ENCODE peak calls at places on chromosomes 2 and 18, in ten cellular contexts. Z, F, D, V, L, Q, W, P, J and A are unnamed samples.

GRCh38 chr18:36186461-36187137 is 698 bp upstream of the MOCOS start:
- DNase-seq in D (peak), V (no peak), F (peak), W (peak), J (peak), Z (no peak), L (no peak), Q (no peak), P (no peak), A (no peak)

GRCh38 chr2:224416656-224417360 is 14.9 kb upstream of the FAM124B start:
- DNase-seq in Z (no peak), P (no peak), W (no peak), V (no peak), F (no peak), J (no peak), L (no peak), Q (no peak), D (no peak), A (no peak)

GRCh38 chr2:175976758-175977157 is 25.3 kb downstream of the LNPK start:
- DNase-seq in F (no peak), V (peak), Z (no peak), L (peak), Q (no peak), J (no peak), P (no peak), D (no peak), W (peak), A (no peak)

GRCh38 chr18:8468911-8469310 is 140.3 kb upstream of the RAB12 start:
- DNase-seq in L (peak), J (no peak), V (peak), D (no peak), W (peak), Q (no peak), F (no peak), P (no peak), Z (no peak), A (no peak)

GRCh38 chr18:33596178-33596854 is 18.3 kb downstream of the ASXL3 start:
- DNase-seq in Q (no peak), P (no peak), L (peak), W (peak), Z (no peak), F (no peak), J (no peak), V (peak), D (no peak), A (no peak)

GRCh38 chr2:48525269-48525943 is 4.5 kb upstream of the STON1 start:
- DNase-seq in V (no peak), Z (no peak), J (no peak), L (no peak), D (no peak), Q (no peak), P (no peak), F (no peak), W (peak), A (no peak)

GRCh38 chr2:6959751-6960150 is 42.5 kb downstream of the RNF144A start:
- DNase-seq in D (no peak), Z (no peak), L (no peak), Q (no peak), J (no peak), P (no peak), F (no peak), V (no peak), W (no peak), A (no peak)

GRCh38 chr18:57627488-57627887 is 5.9 kb upstream of the NARS1 start:
- DNase-seq in Z (no peak), V (peak), J (no peak), Q (no peak), F (no peak), D (no peak), W (no peak), L (peak), P (no peak), A (no peak)

GRCh38 chr2:95024306-95024880 is 1.1 kb upstream of the MAL start:
- DNase-seq in V (no peak), W (no peak), J (no peak), Z (no peak), L (no peak), P (no peak), Q (no peak), F (no peak), D (no peak), A (no peak)

GRCh38 chr2:15705310-15705709 is 113.6 kb downstream of the DDX1 start:
- DNase-seq in F (no peak), P (no peak), L (no peak), J (no peak), D (no peak), Z (no peak), Q (no peak), W (no peak), V (no peak), A (no peak)

GRCh38 chr2:9201185-9201891 is 5.3 kb upstream of the ASAP2 start:
- DNase-seq in W (peak), Z (no peak), Q (no peak), F (no peak), L (peak), V (peak), P (no peak), J (no peak), D (no peak), A (no peak)

GRCh38 chr2:215577356-215577755 is 141.5 kb upstream of the FN1 start:
- DNase-seq in F (no peak), W (peak), V (no peak), Q (no peak), L (no peak), P (no peak), Z (no peak), J (no peak), D (no peak), A (no peak)

GRCh38 chr2:81389203-81389602 is 1084.7 kb upstream of the LRRTM1 start:
- DNase-seq in W (peak), P (no peak), Q (peak), F (no peak), Z (no peak), J (no peak), V (peak), D (no peak), L (no peak), A (no peak)

GRCh38 chr2:179817181-179817841 is 44.1 kb downstream of the ZNF385B start:
- DNase-seq in Z (no peak), D (no peak), L (no peak), W (peak), Q (no peak), J (no peak), F (no peak), P (no peak), V (peak), A (no peak)

GRCh38 chr2:166539340-166540162 is 45.5 kb upstream of the SCN7A start:
- DNase-seq in F (no peak), W (peak), L (peak), P (peak), D (no peak), V (peak), Z (no peak), Q (peak), J (no peak), A (no peak)

GRCh38 chr2:104852161-104852689 is 1.7 kb upstream of the POU3F3 start:
- DNase-seq in W (no peak), F (no peak), P (no peak), D (peak), J (no peak), V (peak), Z (no peak), L (no peak), Q (no peak), A (no peak)

GRCh38 chr2:160298960-160299359 is 98.9 kb upstream of the ITGB6 start:
- DNase-seq in Q (no peak), D (no peak), L (no peak), W (no peak), P (no peak), V (no peak), F (no peak), J (no peak), Z (no peak), A (no peak)

GRCh38 chr2:226802573-226802972 is 3.0 kb upstream of the IRS1 start:
- DNase-seq in F (no peak), Q (peak), P (peak), J (no peak), D (no peak), Z (no peak), L (peak), W (peak), V (peak), A (no peak)

GRCh38 chr2:15177103-15177502 is 384.0 kb downstream of the NBAS start:
- DNase-seq in J (no peak), F (no peak), D (no peak), Z (peak), W (peak), V (peak), L (peak), P (peak), Q (no peak), A (no peak)

GRCh38 chr2:29700560-29700959 is 220.8 kb downstream of the ALK start:
- DNase-seq in L (no peak), V (peak), J (no peak), Q (no peak), D (no peak), Z (no peak), F (no peak), P (no peak), W (peak), A (no peak)

GRCh38 chr2:233487748-233488345 is 78.7 kb downstream of the USP40 start:
- DNase-seq in D (no peak), V (peak), P (no peak), Z (no peak), L (no peak), Q (no peak), F (no peak), J (no peak), W (no peak), A (no peak)

GRCh38 chr2:224772494-224772893 is 56.3 kb upstream of the CCDC195 start:
- DNase-seq in D (no peak), J (no peak), L (no peak), W (no peak), F (no peak), Z (no peak), P (no peak), V (no peak), Q (no peak), A (no peak)

GRCh38 chr2:58339548-58340243 is 98.6 kb upstream of the FANCL start:
- DNase-seq in Z (no peak), F (no peak), L (no peak), V (no peak), Q (no peak), P (no peak), D (no peak), W (no peak), J (no peak), A (no peak)

GRCh38 chr18:9705183-9705864 is 2.8 kb upstream of the RAB31 start:
- DNase-seq in L (peak), J (no peak), D (no peak), F (no peak), Z (no peak), V (peak), W (peak), Q (no peak), P (no peak), A (no peak)

GRCh38 chr2:174717916-174718315 is 46.4 kb downstream of the CHRNA1 start:
- DNase-seq in W (no peak), V (no peak), D (no peak), P (no peak), Q (no peak), Z (no peak), J (no peak), F (no peak), L (no peak), A (no peak)

GRCh38 chr2:216034065-216034464 is 20.7 kb upstream of the MREG start:
- DNase-seq in W (peak), D (peak), J (peak), L (peak), Q (peak), P (peak), Z (peak), F (peak), V (peak), A (peak)

GRCh38 chr2:177772529-177772928 is 300.0 kb downstream of the PDE11A start:
- DNase-seq in Z (no peak), J (no peak), Q (peak), D (no peak), P (no peak), L (no peak), V (peak), F (no peak), W (peak), A (no peak)
- TF ChIP-seq CTCF in Z (peak), J (peak), Q (peak), D (peak), P (peak), L (peak), V (peak), F (peak), W (peak), A (peak)

GRCh38 chr2:36359006-36359580 is 3.5 kb downstream of the CRIM1 start:
- DNase-seq in W (peak), P (no peak), D (no peak), Q (peak), F (no peak), L (no peak), J (no peak), V (peak), Z (no peak), A (no peak)
- TF ChIP-seq CTCF in W (peak), P (peak), D (no peak), Q (peak), F (no peak), L (peak), J (peak), V (peak), Z (peak), A (no peak)

DNA sequence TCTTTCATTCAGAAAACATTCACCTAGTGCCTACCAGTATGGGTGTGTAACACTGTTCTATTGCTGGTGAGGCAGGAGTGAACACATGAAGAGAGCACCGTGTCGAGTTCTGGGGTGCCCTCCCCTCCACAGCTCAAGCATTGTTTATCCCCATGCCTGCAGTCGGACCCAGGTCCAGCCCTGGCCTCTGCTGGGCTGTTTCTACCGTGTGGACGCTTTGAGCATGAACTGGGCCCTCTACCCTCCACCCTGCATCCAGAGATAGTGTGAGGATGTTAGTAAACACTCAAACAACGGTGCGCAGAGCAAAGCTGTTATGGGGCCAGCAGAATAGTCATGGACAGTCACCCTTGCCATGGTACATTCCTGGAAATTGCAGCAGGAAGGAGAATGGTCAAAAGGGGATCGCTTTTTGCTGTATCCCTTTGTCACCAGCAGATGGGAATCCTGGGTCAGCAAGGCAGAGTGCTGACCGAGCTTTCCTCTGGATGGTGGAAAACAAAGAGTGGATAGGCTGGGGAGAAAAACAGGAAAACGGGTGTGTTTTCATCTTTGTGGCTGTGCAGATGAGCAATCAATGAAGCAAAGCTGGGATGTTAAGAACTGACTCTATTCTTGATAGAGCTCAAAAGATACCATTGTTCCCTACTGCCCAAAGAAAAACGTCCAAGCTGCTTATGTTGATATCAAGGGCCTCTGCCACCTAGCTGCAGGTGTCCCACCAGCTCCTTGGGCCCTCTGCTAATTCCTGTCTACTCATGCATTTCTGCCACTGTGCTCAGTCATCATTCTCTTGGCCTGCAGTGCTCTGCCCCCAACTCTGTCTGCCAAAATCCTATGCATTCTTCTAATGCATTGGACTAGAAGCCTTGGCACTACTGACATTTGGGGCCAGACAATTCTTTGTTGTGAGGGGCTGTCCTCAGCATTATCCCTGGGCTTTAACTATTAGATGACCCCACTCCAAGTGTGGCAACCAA is 38.7 kb downstream of the REEP1 start:
- DNase-seq in D (peak), W (peak), V (no peak), J (no peak), L (peak), Q (no peak), P (no peak), F (no peak), Z (no peak), A (no peak)
- TF ChIP-seq CTCF in D (no peak), W (peak), V (peak), J (no peak), L (peak), Q (no peak), P (peak), F (no peak), Z (no peak), A (no peak)

GRCh38 chr2:133818661-133819060 is 250.4 kb upstream of the NCKAP5 start:
- DNase-seq in P (no peak), J (no peak), Q (no peak), V (no peak), D (no peak), Z (no peak), W (no peak), L (no peak), F (no peak), A (no peak)

GRCh38 chr2:133814890-133815289 is 246.6 kb upstream of the NCKAP5 start:
- DNase-seq in W (no peak), Z (no peak), F (no peak), P (no peak), V (no peak), D (no peak), J (no peak), Q (no peak), L (no peak), A (no peak)

GRCh38 chr2:133817680-133818566 is 249.7 kb upstream of the NCKAP5 start:
- DNase-seq in D (no peak), F (no peak), Q (no peak), P (peak), J (no peak), W (peak), L (peak), Z (no peak), V (peak), A (no peak)

GRCh38 chr2:133812826-133813617 is 244.8 kb upstream of the NCKAP5 start:
- DNase-seq in F (no peak), V (no peak), Q (no peak), W (peak), J (no peak), P (no peak), D (no peak), L (peak), Z (no peak), A (no peak)

GRCh38 chr2:133816037-133816436 is 247.8 kb upstream of the NCKAP5 start:
- DNase-seq in Q (no peak), V (no peak), J (no peak), P (no peak), D (no peak), F (no peak), L (no peak), W (no peak), Z (no peak), A (no peak)
- TF ChIP-seq CTCF in Q (no peak), V (no peak), J (no peak), P (no peak), D (no peak), F (no peak), L (no peak), W (no peak), Z (no peak), A (no peak)

GRCh38 chr2:145845207-145845894 is 1325.4 kb upstream of the ZEB2 start:
- DNase-seq in F (no peak), V (peak), W (peak), Q (peak), L (no peak), D (no peak), P (no peak), J (no peak), Z (no peak), A (no peak)

GRCh38 chr2:145846986-145847385 is 1327.1 kb upstream of the ZEB2 start:
- DNase-seq in Q (no peak), F (no peak), P (no peak), Z (no peak), D (no peak), W (peak), V (peak), L (no peak), J (no peak), A (no peak)

GRCh38 chr2:145849466-145849865 is 1329.5 kb upstream of the ZEB2 start:
- DNase-seq in V (no peak), Z (no peak), P (no peak), D (no peak), Q (no peak), F (no peak), W (no peak), L (no peak), J (no peak), A (no peak)

GRCh38 chr2:145842002-145842401 is 1322.1 kb upstream of the ZEB2 start:
- DNase-seq in V (no peak), F (no peak), L (no peak), W (no peak), P (no peak), Z (no peak), D (no peak), Q (no peak), J (no peak), A (no peak)

DNA sequence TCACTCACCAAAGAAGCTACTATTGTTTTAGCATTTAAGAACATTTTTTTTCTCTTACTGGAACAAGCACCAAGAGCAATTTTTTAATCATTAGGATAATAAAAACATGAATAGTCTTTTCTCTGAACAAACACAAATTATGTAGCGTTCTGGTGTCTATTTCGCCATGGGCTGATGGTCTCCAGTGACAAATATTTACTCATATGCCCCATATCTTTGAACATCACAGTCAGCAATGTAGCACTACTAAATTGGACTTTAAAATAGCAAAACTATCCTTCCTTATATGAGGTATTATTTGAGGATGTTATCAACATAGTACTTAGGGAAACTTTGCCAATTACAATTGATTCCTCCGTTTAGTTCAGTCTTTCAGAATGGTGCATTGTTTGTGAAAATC is 1326.0 kb upstream of the ZEB2 start:
- DNase-seq in Z (no peak), F (no peak), V (no peak), J (no peak), Q (no peak), P (no peak), L (no peak), D (no peak), W (no peak), A (no peak)
- TF ChIP-seq CTCF in Z (no peak), F (no peak), V (no peak), J (no peak), Q (no peak), P (no peak), L (no peak), D (no peak), W (no peak), A (no peak)

DNA sequence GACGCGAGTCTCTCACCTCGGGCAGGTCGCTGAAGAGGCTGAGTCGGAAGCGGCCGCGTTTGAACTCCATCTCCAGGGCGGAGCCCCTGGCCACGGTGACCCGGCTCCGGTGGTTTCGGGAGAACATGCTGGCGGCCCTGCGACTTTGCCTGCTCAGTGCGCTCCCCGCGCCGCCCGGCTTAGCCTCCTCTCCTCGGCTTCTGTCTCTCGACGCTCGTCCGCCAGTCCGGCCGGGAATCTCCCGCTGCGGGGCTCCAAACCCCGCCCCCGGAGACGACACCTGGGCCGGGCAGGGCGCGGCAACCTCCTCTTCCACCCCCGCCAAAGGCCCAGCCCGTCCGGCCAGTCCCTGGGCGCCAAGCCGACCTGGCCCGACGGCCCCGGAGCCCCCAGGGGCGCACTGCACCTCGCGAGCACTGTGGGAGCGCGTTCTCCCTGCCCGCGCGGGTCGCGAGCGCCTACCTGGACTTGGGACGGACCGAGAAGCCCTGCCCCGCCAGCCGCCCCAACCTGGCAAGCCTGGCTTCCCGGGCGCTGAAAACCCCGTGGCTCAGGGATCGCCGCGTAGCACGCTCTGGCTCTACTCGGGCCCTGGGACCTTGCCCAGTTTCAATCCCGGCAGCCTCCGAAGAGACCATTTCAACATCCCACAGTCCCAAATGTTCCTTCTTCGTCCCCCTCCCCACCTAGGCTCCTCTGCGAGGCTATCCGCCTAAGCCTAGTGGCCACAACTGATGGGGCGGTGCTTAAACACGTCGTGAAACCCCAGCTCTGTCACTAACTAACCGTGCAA is at the start of gene RTKN:
- DNase-seq in J (no peak), L (no peak), W (no peak), Q (no peak), D (peak), P (no peak), F (peak), Z (peak), V (no peak), A (peak)
- TF ChIP-seq CTCF in J (no peak), L (no peak), W (no peak), Q (no peak), D (no peak), P (no peak), F (no peak), Z (no peak), V (peak), A (no peak)